ENCODE peak calls at places on chromosomes 7 and 10, in six cellular contexts. Y is GM12878, F is HepG2, J is GM12892, V is H1, T is K562. M is an unnamed sample.

GRCh38 chr10:34723746-34724145 is 91.3 kb downstream of the PARD3 start:
- DNase-seq in Y (no peak), F (peak; percentile 42), J (no peak), V (no peak), T (no peak), M (no peak)

GRCh38 chr10:119761106-119761505 is 35.3 kb downstream of the INPP5F start:
- DNase-seq in Y (no peak), F (no peak), J (no peak), V (no peak), T (no peak), M (no peak)

GRCh38 chr10:120702032-120702431 is 149.1 kb upstream of the WDR11 start:
- DNase-seq in Y (no peak), F (no peak), J (no peak), V (no peak), T (no peak), M (no peak)

GRCh38 chr7:134988161-134988560 is 1.9 kb downstream of the AGBL3 start:
- DNase-seq in Y (no peak), F (no peak), J (no peak), V (no peak), T (no peak), M (no peak)

GRCh38 chr7:36286688-36287087 is 103.0 kb upstream of the ANLN start:
- DNase-seq in Y (no peak), F (no peak), J (no peak), V (no peak), T (no peak), M (no peak)

GRCh38 chr10:132563485-132564248 is 26.1 kb downstream of the INPP5A start:
- DNase-seq in Y (peak; percentile 76), F (no peak), J (no peak), V (no peak), T (no peak), M (peak; percentile 69)

GRCh38 chr10:94489976-94490788 is 55.4 kb upstream of the HELLS start:
- DNase-seq in Y (no peak), F (no peak), J (no peak), V (no peak), T (no peak), M (no peak)

GRCh38 chr7:18939771-18940576 is 177.5 kb downstream of the TWIST1 start:
- DNase-seq in Y (no peak), F (no peak), J (no peak), V (no peak), T (no peak), M (no peak)

GRCh38 chr7:158001621-158002320 is 585.9 kb downstream of the PTPRN2 start:
- DNase-seq in Y (no peak), F (no peak), J (no peak), V (no peak), T (no peak), M (no peak)

GRCh38 chr7:134421998-134422397 is 36.9 kb downstream of the AKR1B1 start:
- DNase-seq in Y (no peak), F (no peak), J (no peak), V (no peak), T (no peak), M (no peak)

GRCh38 chr10:594584-595270 is 94.7 kb downstream of the DIP2C start:
- DNase-seq in Y (no peak), F (no peak), J (no peak), V (no peak), T (no peak), M (no peak)

GRCh38 chr10:16401416-16401815 is 35.4 kb upstream of the PTER start:
- DNase-seq in Y (no peak), F (no peak), J (no peak), V (no peak), T (no peak), M (no peak)

GRCh38 chr10:42940487-42941157 is 136.2 kb upstream of the RET start:
- DNase-seq in Y (no peak), F (no peak), J (no peak), V (no peak), T (no peak), M (no peak)
- TF ChIP-seq POLR2AphosphoS5 in Y (no peak), F (no peak), J (no peak), V (no peak), T (no peak), M (no peak)

DNA sequence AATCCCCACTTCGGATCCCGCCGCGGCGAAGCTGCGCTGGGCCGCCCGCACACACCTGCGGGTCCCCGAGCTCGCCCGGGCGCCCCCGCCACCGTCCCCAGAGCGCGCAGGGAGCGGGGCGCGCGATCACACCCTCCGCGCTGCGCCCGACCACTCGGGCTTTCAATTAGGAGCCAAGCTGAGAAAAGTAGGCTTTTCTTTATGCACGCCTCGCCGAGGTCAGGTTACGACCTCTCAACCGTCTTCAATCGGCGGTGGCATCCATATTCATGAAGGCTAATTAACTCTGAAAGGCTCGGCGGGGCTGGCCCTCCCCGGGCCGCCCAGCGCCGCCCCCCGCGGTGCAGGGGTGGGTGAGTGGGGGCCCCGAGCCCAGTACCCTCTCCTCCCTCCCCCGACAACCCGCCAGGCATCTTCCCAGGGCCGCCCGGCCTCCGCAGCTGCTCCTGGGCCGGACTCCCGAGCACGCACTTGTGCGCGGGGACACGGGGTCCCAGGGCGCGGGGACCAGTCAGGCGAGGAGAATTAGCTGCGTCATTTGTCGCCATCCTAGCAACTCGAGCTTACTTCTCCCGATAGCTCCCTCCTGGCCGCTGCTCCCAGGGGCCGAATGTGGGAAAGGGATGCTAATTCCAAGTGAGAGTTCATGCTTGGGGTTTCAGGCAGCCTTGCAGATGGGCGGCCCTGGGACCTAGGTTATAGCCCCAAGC is 155.5 kb upstream of the LYZL2 start:
- DNase-seq in Y (no peak), F (no peak), J (no peak), V (peak; percentile 85), T (no peak), M (peak; percentile 49)
- TF ChIP-seq POLR2A in Y (no peak), F (no peak), J (peak; percentile 48), V (peak; percentile 72), T (no peak), M (no peak)

GRCh38 chr7:98754041-98754479 is 115.8 kb downstream of the TMEM130 start:
- DNase-seq in Y (no peak), F (no peak), J (no peak), V (no peak), T (no peak), M (no peak)
- TF ChIP-seq TAF1 in Y (no peak), F (no peak), J (no peak), V (no peak), T (no peak), M (no peak)

GRCh38 chr10:21099291-21099800 is 202.2 kb upstream of the NEBL start:
- DNase-seq in Y (no peak), F (no peak), J (no peak), V (no peak), T (no peak), M (no peak)

GRCh38 chr10:21097926-21098355 is 200.8 kb upstream of the NEBL start:
- DNase-seq in Y (no peak), F (no peak), J (no peak), V (no peak), T (no peak), M (no peak)

GRCh38 chr10:21100871-21101514 is 203.9 kb upstream of the NEBL start:
- DNase-seq in Y (no peak), F (no peak), J (no peak), V (no peak), T (no peak), M (no peak)

GRCh38 chr10:21095494-21096055 is 198.5 kb upstream of the NEBL start:
- DNase-seq in Y (no peak), F (no peak), J (no peak), V (no peak), T (no peak), M (no peak)

DNA sequence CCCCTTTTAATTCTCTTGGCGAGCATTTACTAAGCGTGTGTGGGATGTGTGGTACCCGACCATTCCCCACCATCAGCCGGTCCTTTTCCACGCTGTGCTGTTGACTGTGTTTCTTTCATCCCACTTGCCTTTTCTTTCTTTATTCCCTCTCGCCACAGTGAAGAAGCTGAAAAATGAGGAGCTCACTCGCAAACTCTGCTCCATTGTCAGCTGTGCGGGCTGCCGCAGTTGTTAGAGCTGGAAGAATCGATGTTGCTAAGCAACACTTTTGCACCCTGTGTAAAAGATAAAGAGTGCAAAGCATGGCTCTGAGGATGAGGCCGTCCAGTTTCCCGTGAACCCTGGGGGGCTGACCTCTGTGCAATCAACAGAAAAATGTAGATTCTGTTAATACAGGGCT is 203.1 kb upstream of the NEBL start:
- DNase-seq in Y (no peak), F (no peak), J (no peak), V (no peak), T (no peak), M (no peak)
- TF ChIP-seq POLR2AphosphoS5 in Y (no peak), F (no peak), J (no peak), V (no peak), T (no peak), M (no peak)

GRCh38 chr7:5822742-5823503 is 41.5 kb upstream of the RNF216 start:
- DNase-seq in Y (peak; percentile 77), F (peak; percentile 91), J (peak; percentile 91), V (peak; percentile 60), T (peak; percentile 93), M (peak; percentile 92)
- TF ChIP-seq POLR2A in Y (peak; percentile 70), F (peak; percentile 57), J (peak; percentile 52), V (no peak), T (peak; percentile 80), M (no peak)

M was measured in GM12891.